ENCODE peak calls at places on chromosomes 3 and 15, in nine cellular contexts. One of them, this sample, is unnamed. For H3K27me3, the result is how much of the 10 kb centered on the place peaks cover.

GRCh38 chr15:100250166-100250800 is 91.5 kb downstream of the ADAMTS17 start:
- DNase-seq in CD4-positive, alpha-beta memory T cell: no peak
- DNase-seq in esophagus muscularis mucosa: no peak
- DNase-seq in NT2/D1: no peak
- DNase-seq in dorsolateral prefrontal cortex: no peak
- DNase-seq in brain microvascular endothelial cell: no peak
- DNase-seq in sigmoid colon: no peak
- DNase-seq in tibial artery: peak
- DNase-seq in WERI-Rb-1: no peak
- DNase-seq in this sample: no peak

GRCh38 chr15:95912280-95912625 is 418.2 kb upstream of the NR2F2 start:
- DNase-seq in dorsolateral prefrontal cortex: no peak
- DNase-seq in CD4-positive, alpha-beta memory T cell: no peak
- DNase-seq in tibial artery: no peak
- DNase-seq in esophagus muscularis mucosa: no peak
- DNase-seq in NT2/D1: no peak
- DNase-seq in brain microvascular endothelial cell: no peak
- DNase-seq in sigmoid colon: no peak
- DNase-seq in WERI-Rb-1: no peak
- DNase-seq in this sample: no peak

GRCh38 chr3:94173667-94174434 is 111.0 kb downstream of the NSUN3 start:
- DNase-seq in tibial artery: no peak
- DNase-seq in CD4-positive, alpha-beta memory T cell: no peak
- DNase-seq in sigmoid colon: no peak
- DNase-seq in brain microvascular endothelial cell: peak
- DNase-seq in esophagus muscularis mucosa: no peak
- DNase-seq in WERI-Rb-1: no peak
- DNase-seq in NT2/D1: no peak
- DNase-seq in dorsolateral prefrontal cortex: no peak
- DNase-seq in this sample: no peak

GRCh38 chr15:33551860-33552259 is 241.1 kb downstream of the RYR3 start:
- DNase-seq in tibial artery: no peak
- DNase-seq in NT2/D1: no peak
- DNase-seq in brain microvascular endothelial cell: no peak
- DNase-seq in CD4-positive, alpha-beta memory T cell: no peak
- DNase-seq in sigmoid colon: no peak
- DNase-seq in WERI-Rb-1: no peak
- DNase-seq in dorsolateral prefrontal cortex: peak
- DNase-seq in esophagus muscularis mucosa: no peak
- DNase-seq in this sample: no peak

GRCh38 chr3:135103913-135104312 is 308.9 kb downstream of the EPHB1 start:
- DNase-seq in tibial artery: no peak
- DNase-seq in CD4-positive, alpha-beta memory T cell: no peak
- DNase-seq in NT2/D1: no peak
- DNase-seq in esophagus muscularis mucosa: no peak
- DNase-seq in WERI-Rb-1: peak
- DNase-seq in sigmoid colon: peak
- DNase-seq in dorsolateral prefrontal cortex: no peak
- DNase-seq in brain microvascular endothelial cell: no peak
- DNase-seq in this sample: no peak

GRCh38 chr3:51955893-51956770 is 951 bp downstream of the GPR62 start:
- DNase-seq in brain microvascular endothelial cell: no peak
- DNase-seq in sigmoid colon: no peak
- DNase-seq in esophagus muscularis mucosa: no peak
- DNase-seq in CD4-positive, alpha-beta memory T cell: no peak
- DNase-seq in NT2/D1: no peak
- DNase-seq in WERI-Rb-1: no peak
- DNase-seq in tibial artery: peak
- DNase-seq in dorsolateral prefrontal cortex: no peak
- DNase-seq in this sample: peak

GRCh38 chr15:64599716-64600115 is 139.3 kb downstream of the ZNF609 start:
- DNase-seq in CD4-positive, alpha-beta memory T cell: no peak
- DNase-seq in WERI-Rb-1: no peak
- DNase-seq in esophagus muscularis mucosa: no peak
- DNase-seq in sigmoid colon: no peak
- DNase-seq in tibial artery: no peak
- DNase-seq in dorsolateral prefrontal cortex: no peak
- DNase-seq in NT2/D1: no peak
- DNase-seq in brain microvascular endothelial cell: no peak
- DNase-seq in this sample: no peak

GRCh38 chr15:100762913-100763627 is 116.6 kb upstream of the ALDH1A3 start:
- DNase-seq in dorsolateral prefrontal cortex: no peak
- DNase-seq in CD4-positive, alpha-beta memory T cell: no peak
- DNase-seq in WERI-Rb-1: no peak
- DNase-seq in esophagus muscularis mucosa: no peak
- DNase-seq in brain microvascular endothelial cell: no peak
- DNase-seq in NT2/D1: no peak
- DNase-seq in tibial artery: peak
- DNase-seq in sigmoid colon: no peak
- DNase-seq in this sample: no peak

GRCh38 chr15:78203346-78204225 is 30.8 kb downstream of the ACSBG1 start:
- DNase-seq in esophagus muscularis mucosa: no peak
- DNase-seq in CD4-positive, alpha-beta memory T cell: no peak
- DNase-seq in brain microvascular endothelial cell: no peak
- DNase-seq in WERI-Rb-1: no peak
- DNase-seq in sigmoid colon: no peak
- DNase-seq in dorsolateral prefrontal cortex: peak
- DNase-seq in NT2/D1: no peak
- DNase-seq in tibial artery: no peak
- DNase-seq in this sample: peak

DNA sequence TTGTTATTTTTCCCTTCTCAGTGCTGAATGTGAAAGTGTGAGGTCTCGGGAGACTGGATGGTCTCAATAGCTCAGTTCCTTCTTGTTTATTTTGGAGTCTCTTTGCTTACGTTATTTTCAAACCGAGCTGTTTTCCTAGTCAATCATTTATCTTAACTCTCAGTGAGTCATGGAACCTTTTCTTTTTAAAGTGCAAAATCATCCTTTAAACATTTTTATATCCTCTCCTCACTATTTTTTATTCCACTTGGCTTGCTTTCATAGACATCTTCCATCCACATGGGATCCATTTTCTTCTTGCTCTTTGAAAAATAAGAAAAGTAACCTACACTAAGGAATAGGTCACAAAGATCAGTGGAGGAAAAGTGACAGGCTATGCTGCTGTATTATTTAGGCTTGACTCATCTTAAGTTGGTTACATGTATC is 497.8 kb downstream of the NAALADL2 start:
- DNase-seq in sigmoid colon: no peak
- DNase-seq in dorsolateral prefrontal cortex: no peak
- DNase-seq in brain microvascular endothelial cell: no peak
- DNase-seq in NT2/D1: no peak
- DNase-seq in esophagus muscularis mucosa: no peak
- DNase-seq in CD4-positive, alpha-beta memory T cell: no peak
- DNase-seq in WERI-Rb-1: no peak
- DNase-seq in tibial artery: no peak
- DNase-seq in this sample: no peak
- H3K27me3 ChIP-seq in sigmoid colon: under half
- H3K27me3 ChIP-seq in dorsolateral prefrontal cortex: under half
- H3K27me3 ChIP-seq in brain microvascular endothelial cell: under half
- H3K27me3 ChIP-seq in NT2/D1: under half
- H3K27me3 ChIP-seq in esophagus muscularis mucosa: under half
- H3K27me3 ChIP-seq in CD4-positive, alpha-beta memory T cell: under half
- H3K27me3 ChIP-seq in WERI-Rb-1: under half
- H3K27me3 ChIP-seq in tibial artery: under half
- H3K27me3 ChIP-seq in this sample: under half

DNA sequence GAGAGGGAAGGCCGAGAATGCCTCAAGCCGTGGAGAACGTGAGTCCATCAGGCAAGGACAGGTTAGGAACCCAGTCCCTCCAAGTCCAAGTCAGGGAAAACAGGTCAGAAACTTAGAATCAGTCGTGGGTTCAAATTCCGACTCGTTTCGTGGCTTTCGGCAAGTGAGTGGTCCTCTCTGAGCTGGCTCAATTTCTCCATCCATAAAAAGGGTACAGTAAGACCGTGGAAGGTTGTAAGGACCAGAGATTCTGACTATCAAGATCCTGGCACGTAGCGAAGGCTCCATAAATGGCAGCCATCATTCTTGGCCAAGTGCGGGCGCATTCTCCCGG is 604 bp upstream of the MED12L start:
- DNase-seq in CD4-positive, alpha-beta memory T cell: no peak
- DNase-seq in dorsolateral prefrontal cortex: no peak
- DNase-seq in sigmoid colon: no peak
- DNase-seq in WERI-Rb-1: no peak
- DNase-seq in esophagus muscularis mucosa: no peak
- DNase-seq in tibial artery: no peak
- DNase-seq in brain microvascular endothelial cell: no peak
- DNase-seq in NT2/D1: no peak
- DNase-seq in this sample: no peak
- H3K27me3 ChIP-seq in CD4-positive, alpha-beta memory T cell: under half
- H3K27me3 ChIP-seq in dorsolateral prefrontal cortex: under half
- H3K27me3 ChIP-seq in sigmoid colon: under half
- H3K27me3 ChIP-seq in WERI-Rb-1: half or more
- H3K27me3 ChIP-seq in esophagus muscularis mucosa: under half
- H3K27me3 ChIP-seq in tibial artery: under half
- H3K27me3 ChIP-seq in brain microvascular endothelial cell: under half
- H3K27me3 ChIP-seq in NT2/D1: under half
- H3K27me3 ChIP-seq in this sample: under half

DNA sequence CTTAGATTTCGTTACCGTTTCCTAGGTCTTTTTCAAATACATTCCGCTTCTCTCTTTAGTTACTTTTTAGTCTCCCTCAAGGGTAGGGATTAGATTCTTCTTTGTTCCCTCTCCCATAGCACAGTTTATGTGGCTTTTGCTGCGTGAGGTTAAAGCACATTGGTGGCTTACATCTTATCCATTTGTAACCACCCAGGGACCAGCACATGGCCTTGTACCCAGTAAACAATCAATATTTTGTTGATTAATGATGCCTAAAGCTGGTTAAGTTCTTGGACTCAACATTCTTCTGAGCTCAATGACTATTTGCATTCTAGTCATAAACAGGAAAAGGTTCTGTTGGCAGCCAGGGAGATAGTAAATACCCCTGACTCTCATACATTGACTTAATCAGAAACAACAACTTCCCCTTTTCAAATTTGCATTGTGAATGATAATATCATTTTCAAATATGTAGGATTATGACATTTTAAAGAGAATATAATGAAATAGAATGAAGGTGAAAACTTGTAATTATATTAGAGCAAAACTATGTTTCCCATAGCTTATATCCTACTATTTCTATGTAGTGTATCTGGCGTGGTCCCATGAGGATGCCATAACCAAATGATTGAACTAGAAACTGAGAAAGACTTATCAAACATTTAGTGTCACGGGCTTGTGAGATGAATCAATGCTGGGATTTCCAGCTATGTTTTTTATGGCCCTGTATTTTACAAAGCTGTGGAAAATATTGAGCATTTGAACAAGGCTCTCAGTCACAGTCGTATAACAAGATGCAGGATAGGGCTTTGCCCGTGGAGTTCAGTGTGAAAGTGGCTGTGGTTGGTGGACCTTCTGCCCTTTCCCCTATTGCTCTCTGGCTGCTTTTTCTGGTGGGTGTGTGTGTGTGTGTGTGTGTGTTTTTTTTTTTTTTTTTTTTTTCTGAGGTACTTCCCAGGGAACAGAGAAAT is 60.4 kb downstream of the CACNA1D start:
- DNase-seq in tibial artery: no peak
- DNase-seq in dorsolateral prefrontal cortex: no peak
- DNase-seq in CD4-positive, alpha-beta memory T cell: no peak
- DNase-seq in NT2/D1: no peak
- DNase-seq in WERI-Rb-1: no peak
- DNase-seq in esophagus muscularis mucosa: peak
- DNase-seq in brain microvascular endothelial cell: no peak
- DNase-seq in sigmoid colon: no peak
- DNase-seq in this sample: no peak
- H3K27me3 ChIP-seq in tibial artery: under half
- H3K27me3 ChIP-seq in dorsolateral prefrontal cortex: under half
- H3K27me3 ChIP-seq in CD4-positive, alpha-beta memory T cell: under half
- H3K27me3 ChIP-seq in NT2/D1: under half
- H3K27me3 ChIP-seq in WERI-Rb-1: under half
- H3K27me3 ChIP-seq in esophagus muscularis mucosa: under half
- H3K27me3 ChIP-seq in brain microvascular endothelial cell: under half
- H3K27me3 ChIP-seq in sigmoid colon: under half
- H3K27me3 ChIP-seq in this sample: under half

DNA sequence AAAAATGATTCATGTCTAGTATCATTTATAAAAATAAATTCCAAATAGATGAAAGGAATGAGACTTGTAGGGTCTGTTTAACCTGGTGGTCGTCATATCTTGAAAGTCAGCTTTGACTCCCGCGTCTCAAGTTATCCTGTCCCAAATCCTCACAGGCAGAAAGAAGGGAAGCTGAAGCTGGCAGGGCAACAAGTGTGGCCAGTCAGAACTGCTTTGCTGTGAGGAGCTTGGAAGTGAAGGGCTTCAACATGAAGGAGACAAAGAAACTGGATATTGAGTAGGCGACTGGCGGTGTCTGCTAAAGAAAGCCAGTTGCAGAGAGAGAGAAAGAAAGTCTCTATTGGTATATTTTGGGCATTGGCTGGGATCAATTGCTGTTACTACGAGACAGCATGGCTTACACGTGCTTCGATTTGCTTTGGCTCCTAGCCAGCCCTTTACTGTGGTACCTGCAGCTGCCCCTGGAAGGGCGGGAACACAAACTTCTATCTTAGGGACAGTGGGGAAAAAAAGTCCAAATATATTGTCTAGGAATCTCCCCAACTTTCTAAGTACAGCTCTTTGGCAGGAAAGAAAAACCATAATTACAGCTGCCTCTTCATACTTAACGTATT is 107.2 kb downstream of the CHST2 start:
- DNase-seq in dorsolateral prefrontal cortex: no peak
- DNase-seq in NT2/D1: no peak
- DNase-seq in brain microvascular endothelial cell: no peak
- DNase-seq in WERI-Rb-1: no peak
- DNase-seq in CD4-positive, alpha-beta memory T cell: no peak
- DNase-seq in tibial artery: no peak
- DNase-seq in esophagus muscularis mucosa: no peak
- DNase-seq in sigmoid colon: no peak
- DNase-seq in this sample: no peak
- H3K27me3 ChIP-seq in dorsolateral prefrontal cortex: under half
- H3K27me3 ChIP-seq in NT2/D1: under half
- H3K27me3 ChIP-seq in brain microvascular endothelial cell: under half
- H3K27me3 ChIP-seq in WERI-Rb-1: under half
- H3K27me3 ChIP-seq in CD4-positive, alpha-beta memory T cell: under half
- H3K27me3 ChIP-seq in tibial artery: under half
- H3K27me3 ChIP-seq in esophagus muscularis mucosa: under half
- H3K27me3 ChIP-seq in sigmoid colon: under half
- H3K27me3 ChIP-seq in this sample: under half

DNA sequence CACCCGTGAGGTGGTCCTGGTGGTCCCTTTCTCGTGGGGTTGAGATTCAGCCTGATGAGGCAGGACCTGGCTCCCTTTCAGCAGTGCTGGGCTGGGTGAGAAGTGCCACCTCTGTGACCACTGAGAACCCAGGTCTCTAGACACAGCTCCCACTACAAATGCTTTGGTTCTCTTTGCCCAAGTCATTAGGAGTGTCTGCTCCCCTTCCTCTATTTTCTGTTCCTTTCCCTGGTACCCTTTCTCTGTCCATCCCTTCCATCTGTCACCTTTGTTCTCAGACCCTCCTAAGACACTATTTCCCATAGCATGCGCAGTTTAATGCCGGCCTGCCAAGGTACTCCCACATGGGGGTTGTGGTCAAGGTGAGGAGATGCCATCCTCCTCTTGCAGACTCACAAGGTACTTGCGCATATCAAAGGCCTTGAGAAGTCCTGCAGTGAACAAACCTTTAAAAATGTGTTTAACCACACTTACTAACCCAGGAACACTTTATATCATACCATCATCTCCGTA is 297.7 kb downstream of the LRTM1 start:
- DNase-seq in tibial artery: no peak
- DNase-seq in esophagus muscularis mucosa: no peak
- DNase-seq in CD4-positive, alpha-beta memory T cell: no peak
- DNase-seq in sigmoid colon: no peak
- DNase-seq in dorsolateral prefrontal cortex: no peak
- DNase-seq in brain microvascular endothelial cell: no peak
- DNase-seq in WERI-Rb-1: no peak
- DNase-seq in NT2/D1: no peak
- DNase-seq in this sample: no peak
- H3K27me3 ChIP-seq in tibial artery: under half
- H3K27me3 ChIP-seq in esophagus muscularis mucosa: under half
- H3K27me3 ChIP-seq in CD4-positive, alpha-beta memory T cell: under half
- H3K27me3 ChIP-seq in sigmoid colon: under half
- H3K27me3 ChIP-seq in dorsolateral prefrontal cortex: under half
- H3K27me3 ChIP-seq in brain microvascular endothelial cell: under half
- H3K27me3 ChIP-seq in WERI-Rb-1: under half
- H3K27me3 ChIP-seq in NT2/D1: under half
- H3K27me3 ChIP-seq in this sample: under half

This sample was measured in gastrocnemius medialis.